ENCODE peak calls at places on chromosome 22, in four cellular contexts. J, O, G and M are unnamed samples.

GRCh38 chr22:19059481-19060278 is 62.5 kb downstream of the DGCR2 start:
- DNase-seq in G (no peak), O (no peak), J (peak; percentile 37), M (no peak)

GRCh38 chr22:43402128-43402527 is 9.7 kb upstream of the MPPED1 start:
- DNase-seq in G (no peak), J (no peak), O (no peak), M (no peak)

GRCh38 chr22:39559456-39560105 is 11.0 kb upstream of the CACNA1I start:
- DNase-seq in J (no peak), O (no peak), G (no peak), M (no peak)

GRCh38 chr22:33807465-33807864 is 112.8 kb downstream of the LARGE1 start:
- DNase-seq in G (no peak), J (no peak), O (no peak), M (no peak)

GRCh38 chr22:27777128-27777527 is 24.4 kb downstream of the MN1 start:
- DNase-seq in J (no peak), O (no peak), G (no peak), M (no peak)

GRCh38 chr22:41521166-41521565 is 23.1 kb downstream of the POLR3H start:
- DNase-seq in G (peak; percentile 66), O (no peak), J (no peak), M (peak; percentile 23)

GRCh38 chr22:23102776-23103175 is 32.5 kb downstream of the GNAZ start:
- DNase-seq in J (no peak), O (no peak), G (no peak), M (no peak)

GRCh38 chr22:27985323-27986275 is 66.5 kb upstream of the PITPNB start:
- DNase-seq in O (no peak), G (peak; percentile 26), J (no peak), M (no peak)

GRCh38 chr22:43185860-43186261 is 1.1 kb downstream of the TTLL12 start:
- DNase-seq in O (peak; percentile 68), G (peak; percentile 86), J (no peak), M (peak; percentile 64)

GRCh38 chr22:47600281-47600680 is 837.8 kb downstream of the TBC1D22A start:
- DNase-seq in G (no peak), J (peak; percentile 25), O (no peak), M (no peak)

GRCh38 chr22:49166746-49167145 is 660.9 kb downstream of the BRD1 start:
- DNase-seq in O (no peak), G (no peak), J (no peak), M (no peak)

GRCh38 chr22:44880588-44881245 is 128.3 kb downstream of the ARHGAP8 start:
- DNase-seq in O (no peak), G (no peak), J (no peak), M (no peak)

GRCh38 chr22:32119568-32120235 is 39.4 kb downstream of the C22orf42 start:
- DNase-seq in J (no peak), O (no peak), G (no peak), M (no peak)

GRCh38 chr22:50506611-50507420 is 686 bp downstream of the LMF2 start:
- DNase-seq in J (no peak), O (peak; percentile 91), G (peak; percentile 74), M (peak; percentile 71)

GRCh38 chr22:25627271-25627848 is 62.9 kb downstream of the GRK3 start:
- DNase-seq in G (no peak), J (no peak), O (peak; percentile 21), M (no peak)

GRCh38 chr22:33921576-33922181 is 1.4 kb upstream of the LARGE1 start:
- DNase-seq in G (peak; percentile 85), O (no peak), J (peak; percentile 57), M (peak; percentile 24)

GRCh38 chr22:36368359-36368983 is 19.3 kb downstream of the MYH9 start:
- DNase-seq in J (no peak), G (no peak), O (no peak), M (no peak)

GRCh38 chr22:39457047-39457545 is 284 bp downstream of the MGAT3 start:
- DNase-seq in O (no peak), G (no peak), J (no peak), M (no peak)

GRCh38 chr22:20887375-20887774 is 28.6 kb downstream of the SNAP29 start:
- DNase-seq in J (no peak), G (no peak), O (no peak), M (no peak)

GRCh38 chr22:24097961-24098391 is 83.3 kb upstream of the SUSD2 start:
- DNase-seq in J (no peak), O (no peak), G (no peak), M (no peak)

GRCh38 chr22:17847360-17848078 is 73.2 kb upstream of the BID start:
- DNase-seq in J (no peak), O (peak; percentile 68), G (peak; percentile 59), M (peak; percentile 36)

GRCh38 chr22:36387914-36388864 is at the start of gene MYH9:
- DNase-seq in J (peak; percentile 98), O (peak; percentile 97), G (peak; percentile 100), M (peak; percentile 99)

GRCh38 chr22:40107244-40107643 is 70.5 kb upstream of the TNRC6B start:
- DNase-seq in J (no peak), G (no peak), O (no peak), M (no peak)

GRCh38 chr22:29625090-29625825 is 21.8 kb downstream of the NF2 start:
- DNase-seq in O (peak; percentile 45), G (peak; percentile 75), J (no peak), M (no peak)

GRCh38 chr22:31446208-31446607 is 43.4 kb downstream of the EIF4ENIF1 start:
- DNase-seq in G (no peak), O (no peak), J (no peak), M (no peak)

GRCh38 chr22:23285236-23285635 is 104.9 kb downstream of the BCR start:
- DNase-seq in O (no peak), G (no peak), J (no peak), M (no peak)

GRCh38 chr22:31650391-31650790 is 11.6 kb downstream of the PISD start:
- DNase-seq in O (no peak), J (no peak), G (no peak), M (no peak)

GRCh38 chr22:38724926-38725571 is 19.3 kb downstream of the GTPBP1 start:
- DNase-seq in G (no peak), O (peak; percentile 2), J (no peak), M (no peak)

GRCh38 chr22:29030016-29030617 is 31.5 kb downstream of the C22orf31 start:
- DNase-seq in O (no peak), J (no peak), G (no peak), M (no peak)

GRCh38 chr22:50200333-50201190 is at the start of gene SELENOO:
- DNase-seq in J (peak; percentile 95), G (peak; percentile 97), O (peak; percentile 84), M (peak; percentile 95)

GRCh38 chr22:22085702-22086500 is 103.3 kb upstream of the TOP3B start:
- DNase-seq in O (no peak), J (no peak), G (no peak), M (no peak)

GRCh38 chr22:41257696-41258095 is 17.0 kb upstream of the CHADL start:
- DNase-seq in O (no peak), J (no peak), G (no peak), M (no peak)

GRCh38 chr22:20571078-20571503 is 63.7 kb downstream of the MED15 start:
- DNase-seq in J (no peak), G (no peak), O (no peak), M (no peak)